ENCODE peak calls at places on chromosomes 6 and 20, in eight cellular contexts. O, U, D, F, I, R, Y and H are unnamed samples.

GRCh38 chr6:39361657-39362486 is 39.4 kb upstream of the KCNK16 start:
- DNase-seq in O (peak), U (peak), D (peak), F (peak), I (peak), R (peak), Y (peak), H (peak)

GRCh38 chr6:37524025-37524647 is 24.4 kb upstream of the CCDC167 start:
- DNase-seq in O (no peak), U (no peak), D (peak), F (no peak), I (no peak), R (no peak), Y (no peak), H (no peak)

GRCh38 chr20:63488331-63489251 is 10.3 kb downstream of the EEF1A2 start:
- DNase-seq in O (no peak), U (no peak), D (no peak), F (no peak), I (no peak), R (no peak), Y (peak), H (no peak)

GRCh38 chr6:130676077-130676772 is 151.0 kb upstream of the SMLR1 start:
- DNase-seq in O (no peak), U (no peak), D (no peak), F (no peak), I (no peak), R (no peak), Y (no peak), H (no peak)

GRCh38 chr6:70385931-70386330 is 27.4 kb upstream of the FAM135A start:
- DNase-seq in O (no peak), U (no peak), D (no peak), F (peak), I (no peak), R (no peak), Y (no peak), H (no peak)

GRCh38 chr6:32952817-32953739 is at the start of gene HLA-DMA:
- DNase-seq in O (peak), U (no peak), D (peak), F (peak), I (peak), R (peak), Y (peak), H (peak)

GRCh38 chr6:24991748-24992467 is 56.1 kb upstream of the RIPOR2 start:
- DNase-seq in O (peak), U (no peak), D (no peak), F (peak), I (peak), R (peak), Y (peak), H (peak)

GRCh38 chr6:137798846-137799245 is 68.2 kb upstream of the TNFAIP3 start:
- DNase-seq in O (no peak), U (no peak), D (no peak), F (no peak), I (no peak), R (no peak), Y (no peak), H (peak)

GRCh38 chr6:122028933-122029332 is 370.5 kb upstream of the HSF2 start:
- DNase-seq in O (no peak), U (no peak), D (no peak), F (no peak), I (no peak), R (no peak), Y (no peak), H (no peak)

GRCh38 chr6:122035193-122035592 is 364.3 kb upstream of the HSF2 start:
- DNase-seq in O (no peak), U (no peak), D (no peak), F (no peak), I (no peak), R (no peak), Y (no peak), H (no peak)

GRCh38 chr6:122033564-122034181 is 365.8 kb upstream of the HSF2 start:
- DNase-seq in O (peak), U (no peak), D (peak), F (peak), I (peak), R (peak), Y (peak), H (no peak)
- TF ChIP-seq CTCF in O (peak), U (peak), D (peak), F (peak), I (peak), R (peak), Y (peak), H (peak)

GRCh38 chr6:131733376-131734016 is 22.7 kb upstream of the CTAGE9 start:
- DNase-seq in O (no peak), U (no peak), D (no peak), F (peak), I (no peak), R (no peak), Y (no peak), H (no peak)
- TF ChIP-seq CTCF in O (no peak), U (no peak), D (no peak), F (no peak), I (no peak), R (no peak), Y (no peak), H (no peak)

GRCh38 chr20:22586645-22587310 is 2.4 kb upstream of the FOXA2 start:
- DNase-seq in O (peak), U (no peak), D (no peak), F (peak), I (peak), R (peak), Y (peak), H (peak)
- TF ChIP-seq CTCF in O (peak), U (peak), D (peak), F (peak), I (peak), R (peak), Y (peak), H (peak)

DNA sequence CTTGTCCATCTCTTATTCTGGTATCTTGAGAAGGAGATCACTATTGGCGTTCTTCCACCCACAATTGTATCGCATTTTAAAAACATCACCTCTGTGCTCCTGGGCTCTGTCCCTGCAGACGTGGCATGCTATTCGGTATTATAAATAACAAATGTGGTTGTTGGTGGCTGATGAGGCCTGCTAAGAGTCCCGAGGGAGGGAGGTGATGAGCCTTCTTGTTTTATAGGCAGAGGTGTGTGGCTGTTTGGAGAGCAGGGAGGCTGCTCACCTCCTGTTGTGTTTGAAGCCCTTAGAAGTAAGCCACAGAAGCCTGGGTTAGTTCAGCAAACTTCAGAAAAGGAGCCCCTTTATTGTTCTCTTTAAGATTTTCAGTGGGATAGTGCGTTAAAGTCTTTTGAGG is 15.6 kb downstream of the MANBAL start:
- DNase-seq in O (no peak), U (no peak), D (no peak), F (no peak), I (no peak), R (no peak), Y (no peak), H (no peak)
- TF ChIP-seq CTCF in O (no peak), U (no peak), D (no peak), F (no peak), I (no peak), R (no peak), Y (no peak), H (no peak)

GRCh38 chr20:43534016-43534415 is 24.8 kb upstream of the SGK2 start:
- DNase-seq in O (no peak), U (no peak), D (no peak), F (no peak), I (no peak), R (no peak), Y (no peak), H (no peak)
- TF ChIP-seq CTCF in O (no peak), U (no peak), D (no peak), F (no peak), I (no peak), R (no peak), Y (no peak), H (no peak)

DNA sequence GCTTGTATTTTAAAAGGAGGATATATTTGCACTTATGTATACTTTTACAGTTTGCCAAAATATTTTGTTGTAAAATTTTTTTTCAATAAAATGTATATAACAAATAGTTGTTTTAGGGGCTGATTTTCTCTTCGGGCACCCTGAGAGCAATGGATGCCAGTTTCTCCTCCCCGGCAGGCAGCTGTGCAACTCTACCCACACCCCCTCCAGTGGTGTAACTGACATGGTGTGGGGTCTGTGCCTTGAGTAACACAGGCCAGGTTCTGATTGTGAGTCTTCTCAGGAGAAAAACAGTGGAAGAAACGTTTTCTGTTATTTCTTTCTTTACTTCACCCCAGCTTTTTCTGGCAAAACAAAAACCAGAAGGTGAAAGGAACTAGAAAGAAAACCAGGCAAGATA is 6.1 kb downstream of the FOXF2 start:
- DNase-seq in O (no peak), U (no peak), D (no peak), F (no peak), I (no peak), R (no peak), Y (no peak), H (no peak)
- TF ChIP-seq CTCF in O (peak), U (no peak), D (peak), F (no peak), I (no peak), R (no peak), Y (no peak), H (no peak)

DNA sequence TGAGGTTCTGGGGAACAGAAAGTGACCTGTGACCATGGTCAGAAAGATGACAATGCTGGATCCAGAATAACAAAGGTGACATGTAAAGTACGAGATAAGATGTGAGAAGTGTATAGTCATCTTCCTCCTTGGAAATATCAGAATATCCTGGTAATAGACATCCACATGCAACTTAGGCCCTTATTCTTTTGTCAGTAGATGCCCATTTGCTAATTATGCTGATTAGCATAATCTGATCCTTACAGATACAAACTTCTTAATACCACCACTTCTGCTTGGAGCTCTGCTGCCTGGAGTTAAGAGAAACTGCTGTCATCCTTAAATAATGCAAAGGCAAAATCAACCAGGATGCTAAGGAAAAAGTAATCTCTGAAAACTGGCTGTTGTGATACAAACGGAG is 91.3 kb downstream of the KIF16B start:
- DNase-seq in O (no peak), U (no peak), D (no peak), F (no peak), I (no peak), R (no peak), Y (no peak), H (no peak)
- TF ChIP-seq CTCF in O (no peak), U (no peak), D (no peak), F (no peak), I (no peak), R (no peak), Y (no peak), H (no peak)

DNA sequence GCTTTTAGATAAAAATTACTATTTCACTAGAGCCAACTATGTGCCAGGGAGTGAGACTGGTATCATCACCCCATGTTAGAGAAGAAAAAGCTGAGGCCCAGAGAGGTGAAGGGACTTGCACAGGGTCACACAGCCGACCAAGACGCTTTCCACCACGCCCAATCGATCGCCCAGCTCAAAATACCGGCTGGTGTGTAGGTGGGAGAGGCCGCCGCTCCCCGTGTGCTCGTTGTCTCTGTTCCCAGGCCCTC is 253 bp upstream of the SNPH start:
- DNase-seq in O (no peak), U (no peak), D (no peak), F (no peak), I (no peak), R (no peak), Y (no peak), H (no peak)
- TF ChIP-seq CTCF in O (no peak), U (no peak), D (no peak), F (no peak), I (no peak), R (no peak), Y (no peak), H (no peak)

GRCh38 chr6:134064461-134064860 is 12.0 kb upstream of the SLC2A12 start:
- DNase-seq in O (no peak), U (no peak), D (no peak), F (no peak), I (no peak), R (no peak), Y (no peak), H (no peak)

GRCh38 chr6:134061440-134061839 is 9.0 kb upstream of the SLC2A12 start:
- DNase-seq in O (no peak), U (no peak), D (no peak), F (no peak), I (no peak), R (no peak), Y (no peak), H (no peak)

GRCh38 chr6:134065706-134066105 is 13.3 kb upstream of the SLC2A12 start:
- DNase-seq in O (no peak), U (no peak), D (no peak), F (peak), I (peak), R (peak), Y (peak), H (peak)

GRCh38 chr6:134063121-134063965 is 10.9 kb upstream of the SLC2A12 start:
- DNase-seq in O (no peak), U (no peak), D (no peak), F (no peak), I (no peak), R (no peak), Y (peak), H (no peak)

DNA sequence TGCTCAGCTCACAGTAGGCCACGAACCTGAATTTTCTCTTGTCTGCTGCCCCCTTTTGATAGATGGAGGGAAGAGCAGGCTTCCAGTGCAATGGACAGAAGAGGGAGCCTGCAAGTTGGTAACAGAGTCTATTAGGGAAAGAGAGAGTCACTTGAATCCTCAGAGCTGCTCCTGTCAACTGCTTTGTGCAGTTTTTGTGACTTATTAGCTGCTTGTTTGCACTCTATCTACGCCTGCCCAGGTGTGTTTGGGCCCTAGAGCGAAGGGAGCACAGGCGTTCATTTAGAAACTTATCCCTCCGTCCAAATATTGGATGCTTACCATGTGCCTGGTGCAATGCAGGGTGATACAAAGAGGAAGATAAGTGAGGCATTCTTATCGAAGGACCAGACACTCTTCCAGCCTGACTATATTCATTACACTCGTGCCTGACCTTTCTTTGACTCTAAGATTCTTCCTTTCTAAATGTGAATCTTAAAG is 11.6 kb upstream of the SLC2A12 start:
- DNase-seq in O (peak), U (peak), D (peak), F (peak), I (peak), R (peak), Y (peak), H (peak)
- TF ChIP-seq CTCF in O (peak), U (peak), D (peak), F (peak), I (peak), R (peak), Y (peak), H (peak)

DNA sequence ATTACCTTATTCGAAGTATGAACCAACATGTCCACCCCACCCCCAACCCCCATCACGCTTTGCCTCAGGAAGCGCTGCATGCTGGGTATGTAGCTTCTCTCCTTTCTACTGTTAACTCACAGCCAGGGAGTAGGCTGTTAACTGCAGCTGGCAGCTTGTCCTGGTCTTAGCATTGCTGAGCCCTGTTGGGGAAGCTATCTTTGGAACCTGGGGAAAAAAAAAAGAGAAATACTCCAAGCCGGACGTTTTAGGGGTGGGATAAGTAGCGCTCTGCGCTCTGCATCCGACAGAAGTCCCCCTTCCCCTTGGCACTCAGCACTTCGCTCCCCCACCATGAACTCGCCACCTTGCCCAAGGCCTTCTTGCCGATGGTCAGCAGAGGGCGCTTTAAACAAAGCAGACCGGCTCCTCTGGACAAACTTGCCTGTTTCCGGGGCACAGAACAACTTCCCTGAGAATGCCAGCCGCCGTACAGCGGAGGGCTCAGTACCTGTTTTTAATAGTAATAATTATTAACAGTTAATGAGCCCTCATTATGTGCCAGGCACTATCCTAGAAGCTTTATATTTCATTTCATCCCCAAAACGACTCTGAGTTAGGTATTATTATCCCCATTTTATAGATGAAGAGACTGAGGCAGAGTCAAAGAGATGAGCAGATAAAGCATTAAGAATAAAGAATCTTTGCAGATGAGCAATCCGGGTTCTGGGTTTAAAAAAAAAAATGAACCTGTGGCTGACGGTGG is 35.2 kb upstream of the MDFI start:
- DNase-seq in O (peak), U (peak), D (peak), F (peak), I (peak), R (peak), Y (peak), H (peak)
- TF ChIP-seq CTCF in O (peak), U (peak), D (peak), F (peak), I (peak), R (peak), Y (peak), H (peak)